ENCODE peak calls at places on chromosomes 5 and 9, in seven cellular contexts. X is H1, L is SK-N-SH, K is HCT116, A is HepG2, P is GM12878, O is K562. I is an unnamed sample.

GRCh38 chr5:14503017-14503680 is 78.4 kb upstream of the OTULINL start:
- DNase-seq in K (no peak), L (no peak), A (no peak), P (no peak), O (no peak), X (no peak), I (no peak)

GRCh38 chr9:36893148-36893547 is 140.9 kb downstream of the PAX5 start:
- DNase-seq in A (no peak), O (no peak), X (no peak), L (no peak), K (no peak), P (no peak), I (no peak)

GRCh38 chr5:13553896-13554295 is 390.6 kb downstream of the DNAH5 start:
- DNase-seq in P (no peak), K (no peak), A (no peak), L (no peak), X (peak), O (no peak), I (peak)

GRCh38 chr9:121075251-121076036 is 689 bp downstream of the CNTRL start:
- DNase-seq in O (no peak), X (no peak), A (no peak), L (no peak), K (no peak), P (no peak), I (no peak)

GRCh38 chr9:98201102-98201501 is 8.7 kb upstream of the CORO2A start:
- DNase-seq in K (no peak), L (no peak), A (no peak), O (no peak), P (peak), X (no peak), I (no peak)

GRCh38 chr9:97658707-97659106 is 25.1 kb downstream of the NCBP1 start:
- DNase-seq in O (no peak), X (no peak), L (no peak), K (no peak), P (no peak), A (no peak), I (no peak)

GRCh38 chr5:41908374-41909079 is 4.4 kb downstream of the RIMOC1 start:
- DNase-seq in O (no peak), P (no peak), L (no peak), K (no peak), A (no peak), X (no peak), I (no peak)

GRCh38 chr9:71944754-71945409 is 33.4 kb downstream of the C9orf85 start:
- DNase-seq in P (no peak), O (no peak), X (no peak), K (peak), L (no peak), A (peak), I (peak)

GRCh38 chr5:94674841-94675382 is 56.4 kb downstream of the SLF1 start:
- DNase-seq in P (no peak), X (no peak), O (no peak), K (no peak), A (no peak), L (no peak), I (no peak)

GRCh38 chr5:55324815-55325418 is 17.1 kb downstream of the MTREX start:
- DNase-seq in K (peak), P (no peak), O (peak), X (no peak), A (peak), L (peak), I (peak)

GRCh38 chr5:21145376-21145775 is 1157.4 kb upstream of the CDH18 start:
- DNase-seq in P (no peak), O (no peak), A (no peak), X (no peak), K (no peak), L (no peak), I (peak)

GRCh38 chr9:17578911-17579793 is at the start of gene SH3GL2:
- DNase-seq in K (no peak), A (no peak), O (no peak), L (peak), X (peak), P (no peak), I (no peak)

GRCh38 chr9:115006660-115007059 is 76.3 kb upstream of the TNFSF8 start:
- DNase-seq in O (no peak), K (no peak), L (no peak), X (no peak), P (no peak), A (no peak), I (no peak)

GRCh38 chr9:134381671-134382505 is 55.6 kb downstream of the RXRA start:
- DNase-seq in K (no peak), L (peak), X (no peak), O (no peak), P (no peak), A (peak), I (no peak)

GRCh38 chr5:73312146-73312871 is 136.3 kb downstream of the FOXD1 start:
- DNase-seq in X (no peak), O (peak), K (no peak), L (no peak), A (no peak), P (no peak), I (no peak)

GRCh38 chr5:155883966-155884555 is 442.9 kb upstream of the SGCD start:
- DNase-seq in A (no peak), L (peak), K (no peak), O (no peak), P (no peak), X (no peak), I (no peak)

GRCh38 chr9:86632537-86632936 is 278.3 kb upstream of the TUT7 start:
- DNase-seq in K (no peak), P (no peak), A (no peak), L (no peak), O (no peak), X (no peak), I (no peak)

GRCh38 chr5:140341591-140341990 is 4.8 kb downstream of the HBEGF start:
- DNase-seq in X (no peak), A (no peak), L (no peak), P (no peak), K (no peak), O (no peak), I (no peak)

GRCh38 chr5:132298305-132298704 is 4.1 kb downstream of the SLC22A4 start:
- DNase-seq in L (no peak), X (no peak), O (no peak), P (no peak), K (no peak), A (no peak), I (no peak)

GRCh38 chr9:89383721-89384300 is 65.5 kb downstream of the SECISBP2 start:
- DNase-seq in X (no peak), O (no peak), A (no peak), P (no peak), K (no peak), L (no peak), I (no peak)

GRCh38 chr5:103743455-103743854 is 180.9 kb upstream of the NUDT12 start:
- DNase-seq in P (no peak), A (no peak), O (no peak), X (no peak), K (no peak), L (no peak), I (no peak)

GRCh38 chr5:179906795-179907569 is 715 bp downstream of the TBC1D9B start:
- DNase-seq in P (no peak), O (peak), X (peak), A (no peak), L (peak), K (no peak), I (no peak)

GRCh38 chr5:123454236-123454911 is 31.2 kb upstream of the CEP120 start:
- DNase-seq in P (no peak), A (no peak), X (no peak), L (no peak), K (no peak), O (no peak), I (no peak)

GRCh38 chr9:124280176-124280691 is 22.5 kb downstream of the NEK6 start:
- DNase-seq in A (no peak), K (no peak), P (no peak), X (no peak), L (no peak), O (no peak), I (no peak)

GRCh38 chr9:134695144-134695543 is 53.5 kb downstream of the COL5A1 start:
- DNase-seq in L (no peak), O (no peak), X (no peak), P (no peak), K (no peak), A (no peak), I (no peak)

GRCh38 chr5:136805466-136805865 is 440.1 kb upstream of the TRPC7 start:
- DNase-seq in X (no peak), L (no peak), K (no peak), O (no peak), A (no peak), P (no peak), I (no peak)

GRCh38 chr5:136799806-136800372 is 434.5 kb upstream of the TRPC7 start:
- DNase-seq in A (no peak), O (no peak), P (no peak), L (no peak), K (no peak), X (no peak), I (peak)

DNA sequence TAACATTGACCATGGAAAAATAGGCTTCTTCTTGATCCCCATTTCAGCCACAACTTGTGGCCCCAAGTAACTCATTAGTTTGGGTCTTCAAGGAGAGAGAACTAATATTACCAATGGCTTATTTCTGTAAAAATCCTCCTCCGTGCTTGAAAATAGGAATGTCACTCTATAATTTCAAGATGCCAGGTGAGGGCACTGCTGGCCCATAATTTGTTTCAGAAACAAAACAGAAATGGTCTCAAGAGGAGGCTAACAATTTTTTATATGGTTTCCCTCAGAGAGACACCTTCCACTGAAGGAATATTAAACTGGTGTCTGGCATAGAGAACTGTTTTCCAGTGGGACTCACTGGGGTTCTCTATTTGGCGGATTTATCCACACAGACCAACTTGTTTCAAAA is 437.0 kb upstream of the TRPC7 start:
- DNase-seq in K (no peak), X (no peak), O (no peak), P (no peak), L (peak), A (no peak), I (peak)
- TF ChIP-seq JUND in K (no peak), X (no peak), O (no peak), P (no peak), L (no peak), A (no peak), I (no peak)

DNA sequence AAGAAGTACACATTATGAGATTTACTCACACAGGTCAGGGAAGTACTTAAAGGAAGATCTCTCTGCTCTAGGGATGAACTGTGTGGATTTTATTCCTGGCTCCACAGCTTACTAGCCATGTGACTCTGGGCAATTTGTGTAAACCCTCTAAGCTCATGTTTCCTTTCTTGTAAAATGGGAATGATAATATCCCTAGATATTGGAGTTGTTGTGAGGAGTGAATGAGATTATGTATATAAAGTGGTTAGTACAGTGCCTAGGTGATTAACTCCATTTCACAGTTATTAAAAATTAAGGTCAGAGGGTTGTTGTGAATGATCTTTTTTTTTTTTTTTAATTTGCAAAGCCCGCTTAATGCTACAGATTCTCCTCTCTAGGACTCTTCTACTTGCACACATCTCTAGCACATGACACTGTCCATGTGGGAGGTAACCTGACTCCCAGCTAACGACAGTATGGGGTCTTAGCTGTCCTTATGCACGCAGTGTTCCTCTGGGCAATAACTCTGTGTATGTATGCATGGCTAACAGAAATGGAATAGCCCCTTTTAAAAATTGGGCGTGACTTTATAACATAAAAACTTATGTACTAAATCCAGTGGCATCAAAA is 23.9 kb upstream of the MYOT start:
- DNase-seq in L (no peak), A (no peak), P (no peak), O (no peak), X (no peak), K (no peak), I (no peak)
- TF ChIP-seq JUND in L (no peak), A (no peak), P (no peak), O (no peak), X (no peak), K (no peak), I (no peak)

GRCh38 chr5:11683666-11684065 is 220.6 kb downstream of the CTNND2 start:
- DNase-seq in O (no peak), P (no peak), X (no peak), A (no peak), K (no peak), L (no peak), I (peak)
- TF ChIP-seq JUND in O (no peak), P (no peak), X (no peak), A (no peak), K (no peak), L (no peak), I (no peak)

GRCh38 chr9:109450346-109450745 is 47.8 kb downstream of the PTPN3 start:
- DNase-seq in X (no peak), K (no peak), A (no peak), P (no peak), L (no peak), O (no peak), I (no peak)

GRCh38 chr9:109451311-109452025 is 46.6 kb downstream of the PTPN3 start:
- DNase-seq in K (no peak), X (peak), P (no peak), O (no peak), A (peak), L (no peak), I (no peak)

GRCh38 chr9:109448223-109448622 is 49.9 kb downstream of the PTPN3 start:
- DNase-seq in L (no peak), O (no peak), P (no peak), K (no peak), X (no peak), A (no peak), I (no peak)

GRCh38 chr9:109447329-109448076 is 50.6 kb downstream of the PTPN3 start:
- DNase-seq in K (no peak), A (no peak), L (no peak), X (no peak), P (no peak), O (no peak), I (no peak)

DNA sequence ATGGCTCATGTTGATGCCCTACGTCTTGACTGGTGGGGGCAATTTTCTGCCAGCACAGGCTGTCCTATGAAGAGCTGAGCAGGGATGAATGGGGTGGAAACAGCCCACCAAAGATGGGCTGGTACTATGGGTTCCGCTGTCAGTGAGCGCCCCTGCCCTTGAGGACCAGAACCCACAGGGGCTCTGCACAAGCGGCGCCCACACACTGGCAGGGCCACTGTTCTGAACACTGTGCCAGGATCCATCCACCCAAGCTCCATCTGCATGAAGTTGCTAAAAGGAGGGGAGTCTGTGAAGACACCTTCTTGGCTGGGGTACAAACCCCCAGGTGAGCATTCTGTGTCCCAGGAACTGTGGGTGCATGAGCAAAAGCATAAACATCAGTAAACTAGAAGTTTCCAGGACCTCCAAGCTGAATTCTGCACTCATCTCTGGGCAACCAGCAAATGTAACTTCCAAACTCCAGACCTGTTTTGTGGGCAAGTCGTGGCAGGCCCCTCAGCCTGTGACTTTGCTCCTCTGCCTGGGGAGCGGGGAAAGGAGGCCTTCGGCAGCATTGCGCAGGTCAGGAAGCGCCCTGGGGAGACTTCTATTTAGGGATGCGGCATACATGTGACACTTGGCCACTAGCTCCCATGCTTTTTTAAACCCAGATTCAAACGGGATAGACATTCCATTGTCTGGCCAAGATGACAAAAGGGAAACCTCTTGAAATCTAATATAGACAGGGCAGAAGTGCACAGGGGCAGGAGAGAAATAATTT is 48.9 kb downstream of the PTPN3 start:
- DNase-seq in P (no peak), K (no peak), O (no peak), X (no peak), A (no peak), L (no peak), I (no peak)
- TF ChIP-seq JUND in P (no peak), K (no peak), O (no peak), X (no peak), A (no peak), L (no peak), I (no peak)

DNA sequence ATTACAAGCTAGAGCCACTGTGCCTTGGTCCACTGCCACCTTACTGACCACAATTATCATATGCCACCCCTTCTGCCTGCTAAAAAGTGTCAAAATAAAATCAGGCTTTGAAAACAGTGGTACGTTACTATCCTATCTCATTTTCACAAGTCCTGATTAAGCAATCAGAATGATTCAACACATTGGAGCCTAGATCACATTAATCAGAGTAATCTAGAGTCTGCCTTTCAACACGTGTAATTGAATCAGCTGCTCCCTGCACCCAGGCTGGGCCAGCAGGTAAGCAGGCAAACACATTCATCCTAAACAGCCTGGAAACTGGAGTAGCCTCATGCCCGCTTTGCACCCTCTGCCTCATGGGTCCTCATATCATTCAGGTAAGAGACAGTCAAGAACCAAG is 186.2 kb downstream of the DCP2 start:
- DNase-seq in P (no peak), X (peak), K (peak), O (no peak), A (no peak), L (no peak), I (no peak)
- TF ChIP-seq JUND in P (no peak), X (no peak), K (peak), O (no peak), A (no peak), L (no peak), I (no peak)

GRCh38 chr9:37967681-37968080 is 63.8 kb upstream of the SLC25A51 start:
- DNase-seq in L (no peak), O (no peak), P (no peak), X (no peak), A (no peak), K (no peak), I (no peak)

GRCh38 chr9:37968228-37968672 is 64.3 kb upstream of the SLC25A51 start:
- DNase-seq in P (no peak), X (no peak), A (peak), L (no peak), K (no peak), O (peak), I (no peak)

GRCh38 chr9:37970301-37971106 is 66.6 kb upstream of the SLC25A51 start:
- DNase-seq in O (no peak), P (no peak), X (no peak), L (no peak), A (no peak), K (no peak), I (no peak)

GRCh38 chr9:37969558-37970300 is 65.8 kb upstream of the SLC25A51 start:
- DNase-seq in K (no peak), O (no peak), P (no peak), L (no peak), A (no peak), X (no peak), I (no peak)

GRCh38 chr9:37969130-37969529 is 65.2 kb upstream of the SLC25A51 start:
- DNase-seq in A (peak), X (no peak), P (no peak), L (no peak), O (peak), K (no peak), I (no peak)
- TF ChIP-seq JUND in A (no peak), X (no peak), P (no peak), L (no peak), O (no peak), K (no peak), I (no peak)

DNA sequence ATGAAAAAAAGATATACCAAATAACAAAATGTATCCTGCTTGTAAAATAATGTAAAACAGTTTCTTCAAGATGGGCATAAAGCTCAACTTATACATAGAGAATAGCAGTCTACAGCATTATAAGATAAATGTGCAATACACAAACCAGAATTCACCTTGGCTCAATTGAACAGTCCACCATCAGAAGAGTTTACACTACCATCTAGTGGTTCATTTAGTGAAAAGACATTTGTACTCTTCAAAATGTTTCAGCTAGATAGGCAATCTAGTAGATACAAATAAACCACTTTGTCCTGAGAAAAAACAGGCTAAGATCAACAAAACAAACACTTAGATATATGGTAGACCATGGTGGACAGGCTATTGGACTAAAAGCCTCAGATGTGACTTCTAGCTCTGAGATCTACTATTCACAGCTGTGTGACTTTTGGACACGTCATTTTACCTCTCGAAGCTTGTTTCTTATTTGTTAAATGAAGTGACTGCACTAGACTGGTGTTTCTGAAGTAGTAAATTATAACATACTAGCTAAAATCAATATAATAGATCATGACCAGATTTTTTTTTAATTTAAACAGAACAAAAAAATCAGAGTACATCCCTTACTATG is 22.1 kb upstream of the TPD52L3 start:
- DNase-seq in A (peak), X (no peak), O (peak), K (peak), L (peak), P (peak), I (peak)
- TF ChIP-seq JUND in A (no peak), X (no peak), O (no peak), K (no peak), L (no peak), P (no peak), I (no peak)

DNA sequence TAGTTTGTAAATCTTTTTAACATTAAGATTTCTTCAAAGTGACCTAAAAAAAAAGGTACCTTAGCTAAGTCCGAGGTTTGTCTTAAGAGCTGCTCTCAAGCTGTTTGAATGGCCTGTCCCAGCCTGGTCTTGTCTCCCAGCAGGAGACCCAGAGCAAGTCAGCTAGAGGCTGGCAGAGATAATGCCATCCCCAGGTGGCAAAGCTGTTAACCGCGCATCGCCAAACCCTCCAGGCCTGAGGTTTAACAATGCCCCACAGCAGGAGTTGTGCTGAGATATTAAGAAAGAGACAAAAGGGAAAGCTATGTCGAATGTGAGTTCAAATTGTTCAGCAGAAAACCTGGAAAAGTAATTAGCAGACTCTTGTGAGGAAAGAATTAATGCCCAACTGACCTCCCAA is 187.2 kb downstream of the FSTL4 start:
- DNase-seq in A (no peak), L (no peak), K (no peak), X (no peak), P (no peak), O (no peak), I (no peak)
- TF ChIP-seq JUND in A (no peak), L (no peak), K (no peak), X (no peak), P (no peak), O (no peak), I (no peak)

I was measured in T47D.